ENCODE peak calls at places on chromosomes 2 and 18, in four cellular contexts. Z, D, P and L are unnamed samples.
A peak's percentile ranks its signal among the peaks of the same experiment; 100 is the strongest.

GRCh38 chr2:84865181-84865783 is 15.6 kb downstream of the TRABD2A start:
- DNase-seq in Z (peak; percentile 52), D (peak; percentile 38), P (peak; percentile 53), L (peak; percentile 23)

GRCh38 chr2:120859814-120860578 is 124.3 kb downstream of the GLI2 start:
- DNase-seq in Z (no peak), D (no peak), P (no peak), L (no peak)

GRCh38 chr2:128720440-128721022 is 401.9 kb upstream of the HS6ST1 start:
- DNase-seq in Z (no peak), D (no peak), P (no peak), L (no peak)

GRCh38 chr2:30684996-30685395 is 122.2 kb downstream of the CAPN13 start:
- DNase-seq in Z (no peak), D (no peak), P (no peak), L (no peak)

GRCh38 chr2:45256867-45257641 is 247.8 kb upstream of the SIX2 start:
- DNase-seq in Z (no peak), D (no peak), P (no peak), L (peak; percentile 58)

GRCh38 chr2:161423351-161424178 is 7.5 kb downstream of the TBR1 start:
- DNase-seq in Z (no peak), D (no peak), P (no peak), L (no peak)

GRCh38 chr2:202339052-202339870 is 36.9 kb upstream of the BMPR2 start:
- DNase-seq in Z (peak; percentile 45), D (peak; percentile 54), P (peak; percentile 61), L (peak; percentile 62)

GRCh38 chr2:219293736-219294201 is 14.6 kb downstream of the DNAJB2 start:
- DNase-seq in Z (no peak), D (no peak), P (no peak), L (no peak)

GRCh38 chr18:24054130-24054529 is 39.6 kb downstream of the TTC39C start:
- DNase-seq in Z (no peak), D (no peak), P (no peak), L (peak; percentile 81)

GRCh38 chr2:161956751-161957150 is 117.3 kb downstream of the DPP4 start:
- DNase-seq in Z (no peak), D (no peak), P (no peak), L (no peak)

GRCh38 chr2:86050301-86050700 is 55.4 kb downstream of the POLR1A start:
- DNase-seq in Z (no peak), D (no peak), P (no peak), L (no peak)

DNA sequence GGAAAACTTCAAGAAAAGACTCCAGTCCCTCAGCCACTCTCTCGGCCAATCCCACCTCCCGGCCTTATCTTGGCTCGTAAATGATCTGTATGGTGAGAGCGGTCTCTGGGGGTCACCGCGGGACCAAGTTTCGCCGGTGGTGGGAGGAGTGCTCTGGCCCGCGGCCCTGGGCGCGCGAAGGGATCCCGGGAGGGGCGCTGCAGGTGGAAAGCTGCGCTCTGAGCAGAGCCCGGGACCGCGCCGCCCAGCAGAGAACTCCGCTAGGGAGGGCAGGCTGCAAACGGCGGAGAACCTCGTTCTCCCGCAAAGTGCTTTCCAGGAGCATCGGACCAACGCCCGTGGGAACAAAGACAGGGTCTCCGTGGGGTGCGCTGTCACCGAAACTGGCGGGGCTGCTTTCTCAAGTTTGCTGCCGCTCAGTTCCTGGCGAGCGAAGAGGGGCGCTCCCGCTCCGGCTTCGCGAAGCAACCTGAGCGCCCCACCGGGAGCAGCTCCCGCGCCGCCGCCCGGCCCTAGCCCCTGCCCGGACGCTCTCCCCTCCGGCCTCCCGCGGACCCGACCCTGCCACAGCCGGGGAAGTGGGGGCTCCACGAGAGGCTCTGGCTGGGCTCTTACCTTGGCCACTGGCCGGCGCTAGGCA is 508 bp downstream of the LRP2 start:
- DNase-seq in Z (peak; percentile 1), D (peak; percentile 3), P (peak; percentile 8), L (peak; percentile 8)
- TF ChIP-seq CTCF in Z (no peak), D (no peak), P (no peak), L (no peak)

GRCh38 chr18:62525611-62526010 is 2.8 kb downstream of the ZCCHC2 start:
- DNase-seq in Z (no peak), D (no peak), P (no peak), L (no peak)
- H3K4me3 ChIP-seq in Z (peak overlapping the region; percentile 92), D (peak overlapping the region; percentile 87), P (no peak overlapping the region), L (peak overlapping the region; percentile 63)

GRCh38 chr2:119693967-119694366 is 15.0 kb downstream of the TMEM177 start:
- DNase-seq in Z (no peak), D (no peak), P (no peak), L (no peak)

GRCh38 chr2:119696005-119696404 is 17.0 kb downstream of the TMEM177 start:
- DNase-seq in Z (no peak), D (no peak), P (no peak), L (no peak)

GRCh38 chr2:119693567-119693966 is 14.6 kb downstream of the TMEM177 start:
- DNase-seq in Z (no peak), D (no peak), P (no peak), L (no peak)

GRCh38 chr2:119694470-119694993 is 15.5 kb downstream of the TMEM177 start:
- DNase-seq in Z (no peak), D (no peak), P (no peak), L (no peak)

DNA sequence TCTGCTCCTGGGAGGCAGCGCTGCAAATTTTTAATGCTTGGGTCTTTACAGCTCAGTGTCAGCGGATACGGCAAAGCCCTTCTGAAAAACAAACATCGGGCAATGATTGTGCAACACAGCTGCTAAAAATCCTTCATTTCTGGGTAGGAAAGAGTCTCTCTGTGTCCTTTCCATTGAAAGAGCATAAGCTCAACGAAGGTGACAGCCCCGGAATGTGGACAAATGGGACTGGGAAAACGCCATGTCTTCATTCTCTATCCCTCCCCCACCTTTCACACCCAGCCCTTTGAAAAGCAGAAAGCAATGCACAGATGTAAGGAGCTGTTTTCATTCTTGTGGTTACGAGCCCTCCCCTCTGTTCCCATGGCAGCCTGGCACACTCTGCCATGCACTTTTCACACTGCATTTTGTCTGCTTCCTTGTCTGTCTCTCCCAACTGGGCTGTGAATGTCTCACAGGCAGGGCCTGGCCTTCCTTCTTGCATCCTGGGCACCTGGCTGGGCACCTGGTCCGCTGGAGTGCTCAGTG is 16.1 kb downstream of the TMEM177 start:
- DNase-seq in Z (no peak), D (peak; percentile 48), P (peak; percentile 72), L (peak; percentile 81)
- TF ChIP-seq CTCF in Z (no peak), D (no peak), P (no peak), L (no peak)

DNA sequence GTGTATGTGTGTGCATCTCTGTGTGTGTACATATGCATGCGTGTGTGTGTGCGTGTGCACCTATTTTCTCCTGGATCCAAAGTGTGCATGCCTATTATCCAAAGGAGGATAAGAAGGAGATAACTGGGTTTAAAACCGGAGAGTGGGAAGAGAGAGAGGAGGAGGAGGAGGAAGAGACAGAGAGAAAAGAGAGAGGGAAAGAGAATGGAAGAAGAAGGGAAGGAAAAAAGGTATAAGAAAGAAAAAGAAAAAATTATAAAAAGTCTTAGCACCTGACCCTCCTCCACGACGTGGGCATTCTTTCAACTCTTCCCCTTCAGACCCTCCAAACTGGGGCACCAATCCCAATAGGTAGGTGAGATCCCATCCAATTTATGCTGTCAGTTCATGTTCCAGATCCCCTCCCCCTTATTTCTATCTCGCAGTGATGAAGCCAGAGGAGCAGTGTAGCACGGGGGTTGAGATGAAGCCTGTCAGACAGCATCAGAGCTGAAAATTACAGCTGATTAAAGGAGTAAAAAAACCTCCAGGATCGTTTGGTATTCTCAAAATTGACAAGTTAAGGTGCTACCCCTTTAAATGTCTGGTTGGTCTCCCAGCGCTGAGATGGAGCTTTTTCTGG is 386.7 kb upstream of the ATP5MC3 start:
- DNase-seq in Z (no peak), D (no peak), P (no peak), L (no peak)
- H3K4me3 ChIP-seq in Z (no peak overlapping the region), D (no peak overlapping the region), P (no peak overlapping the region), L (no peak overlapping the region)